ENCODE peak calls at places on chromosomes 4 and X, in six cellular contexts. N is epithelial cell of esophagus; O is T-helper 1 cell; S is cardiac muscle cell; J is effector memory CD8-positive, alpha-beta T cell; Z is choroid plexus epithelial cell. C is an unnamed sample.

GRCh38 chr4:1783970-1784369 is 9.1 kb upstream of the FGFR3 start:
- DNase-seq in N (no peak), O (no peak), S (no peak), J (no peak), Z (no peak), C (no peak)

GRCh38 chr4:86816463-86817107 is 32.6 kb downstream of the SLC10A6 start:
- DNase-seq in N (no peak), O (no peak), S (peak; percentile 34), J (no peak), Z (peak; percentile 41), C (peak; percentile 75)

GRCh38 chrX:56812515-56813105 is 83.6 kb downstream of the NBDY start:
- DNase-seq in N (peak; percentile 22), O (peak; percentile 82), S (peak; percentile 12), J (peak; percentile 17), Z (peak; percentile 32), C (peak; percentile 19)

GRCh38 chr4:123418486-123418931 is 21.9 kb downstream of the SPRY1 start:
- DNase-seq in N (peak; percentile 82), O (peak; percentile 51), S (peak; percentile 95), J (no peak), Z (peak; percentile 95), C (peak; percentile 90)

GRCh38 chrX:63458981-63459380 is 107.8 kb upstream of the SPIN4 start:
- DNase-seq in N (no peak), O (no peak), S (no peak), J (no peak), Z (no peak), C (no peak)

GRCh38 chrX:12672362-12673106 is 118.7 kb upstream of the PRPS2 start:
- DNase-seq in N (peak; percentile 60), O (peak; percentile 34), S (no peak), J (no peak), Z (no peak), C (no peak)

GRCh38 chrX:71183341-71183740 is 38.7 kb downstream of the NLGN3 start:
- DNase-seq in N (no peak), O (no peak), S (peak; percentile 9), J (no peak), Z (peak; percentile 12), C (no peak)

GRCh38 chr4:103091601-103092223 is 7.9 kb downstream of the BDH2 start:
- DNase-seq in N (peak; percentile 75), O (peak; percentile 79), S (peak; percentile 74), J (peak; percentile 40), Z (peak; percentile 83), C (peak; percentile 49)

GRCh38 chrX:111652719-111653118 is 28.3 kb upstream of the ALG13 start:
- DNase-seq in N (peak; percentile 4), O (no peak), S (no peak), J (no peak), Z (peak; percentile 23), C (no peak)

GRCh38 chr4:58669783-58670182 is 1559.6 kb upstream of the IGFBP7 start:
- DNase-seq in N (no peak), O (no peak), S (no peak), J (no peak), Z (no peak), C (no peak)

GRCh38 chrX:150806827-150807226 is 91.6 kb downstream of the CD99L2 start:
- DNase-seq in N (no peak), O (no peak), S (no peak), J (no peak), Z (no peak), C (no peak)

GRCh38 chr4:128275351-128275750 is 12.3 kb downstream of the PGRMC2 start:
- DNase-seq in N (peak; percentile 38), O (no peak), S (no peak), J (no peak), Z (peak; percentile 29), C (peak; percentile 23)

GRCh38 chrX:98405376-98405775 is 1521.7 kb downstream of the RPA4 start:
- DNase-seq in N (peak; percentile 23), O (no peak), S (no peak), J (no peak), Z (peak; percentile 0), C (no peak)

GRCh38 chrX:49039598-49040375 is 3.4 kb downstream of the TFE3 start:
- DNase-seq in N (peak; percentile 92), O (peak; percentile 70), S (peak; percentile 95), J (no peak), Z (peak; percentile 93), C (peak; percentile 68)

GRCh38 chrX:30592846-30593245 is 15.3 kb upstream of the TASL start:
- DNase-seq in N (no peak), O (no peak), S (no peak), J (no peak), Z (no peak), C (no peak)

GRCh38 chr4:3829954-3830773 is 64.0 kb downstream of the ADRA2C start:
- DNase-seq in N (no peak), O (no peak), S (no peak), J (no peak), Z (no peak), C (no peak)

GRCh38 chr4:98577956-98578355 is 80.5 kb downstream of the TSPAN5 start:
- DNase-seq in N (no peak), O (no peak), S (peak; percentile 33), J (no peak), Z (no peak), C (no peak)

GRCh38 chr4:71460368-71460767 is 121.5 kb downstream of the SLC4A4 start:
- DNase-seq in N (no peak), O (no peak), S (no peak), J (no peak), Z (peak; percentile 1), C (no peak)

GRCh38 chr4:9859774-9860173 is 78.3 kb downstream of the DRD5 start:
- DNase-seq in N (no peak), O (no peak), S (no peak), J (no peak), Z (no peak), C (no peak)

GRCh38 chr4:38365748-38366310 is 298.2 kb upstream of the KLF3 start:
- DNase-seq in N (no peak), O (no peak), S (no peak), J (no peak), Z (no peak), C (no peak)

GRCh38 chr4:138113819-138114415 is 128.2 kb downstream of the SLC7A11 start:
- DNase-seq in N (peak; percentile 71), O (no peak), S (peak; percentile 54), J (no peak), Z (peak; percentile 69), C (peak; percentile 36)

GRCh38 chrX:39613508-39613921 is 484.2 kb downstream of the BCOR start:
- DNase-seq in N (no peak), O (no peak), S (peak; percentile 28), J (no peak), Z (no peak), C (no peak)

GRCh38 chrX:134669378-134670098 is 11.3 kb upstream of the PLAC1 start:
- DNase-seq in N (peak; percentile 71), O (no peak), S (peak; percentile 90), J (no peak), Z (peak; percentile 85), C (peak; percentile 98)

GRCh38 chrX:9708923-9709553 is 56.6 kb downstream of the GPR143 start:
- DNase-seq in N (peak; percentile 41), O (peak; percentile 80), S (peak; percentile 70), J (peak; percentile 67), Z (peak; percentile 69), C (peak; percentile 68)

GRCh38 chrX:68902706-68903105 is 73.9 kb downstream of the EFNB1 start:
- DNase-seq in N (no peak), O (no peak), S (no peak), J (no peak), Z (no peak), C (no peak)

GRCh38 chr4:113292371-113293042 is 243.1 kb downstream of the ANK2 start:
- DNase-seq in N (no peak), O (no peak), S (peak; percentile 38), J (no peak), Z (peak; percentile 61), C (peak; percentile 43)

GRCh38 chrX:106672527-106672926 is 54.0 kb upstream of the RNF128 start:
- DNase-seq in N (peak; percentile 95), O (no peak), S (no peak), J (no peak), Z (no peak), C (no peak)

GRCh38 chr4:42519803-42520417 is 122.6 kb downstream of the SHISA3 start:
- DNase-seq in N (peak; percentile 57), O (peak; percentile 42), S (peak; percentile 72), J (peak; percentile 56), Z (peak; percentile 68), C (peak; percentile 58)

GRCh38 chrX:87728459-87728858 is 210.9 kb downstream of the KLHL4 start:
- DNase-seq in N (no peak), O (no peak), S (no peak), J (no peak), Z (no peak), C (no peak)

C was measured in AG08395.